ENCODE peak calls at places on chromosomes 12 and 14, in four cellular contexts. Q is activated CD4-positive, CD25-positive, alpha-beta regulatory T cell treated with anti-CD3 and anti-CD28 coated beads, Interleukin-2, amount 50 U/mL, for 72 hours; A is SHP77; T is cardiac fibroblast. N is an unnamed sample.

GRCh38 chr12:47828967-47829482 is 9.3 kb upstream of the HDAC7 start:
- DNase-seq in A (no peak), T (peak), Q (no peak), N (no peak)

GRCh38 chr14:75441731-75442130 is 13.9 kb downstream of the JDP2 start:
- DNase-seq in Q (no peak), T (no peak), A (no peak), N (no peak)

GRCh38 chr12:128079-128478 is 61.5 kb downstream of the IQSEC3 start:
- DNase-seq in Q (no peak), T (no peak), A (no peak), N (no peak)

GRCh38 chr12:93197067-93197593 is 180.6 kb upstream of the NUDT4 start:
- DNase-seq in Q (no peak), T (peak), A (no peak), N (no peak)

GRCh38 chr14:104245075-104245474 is 106.7 kb downstream of the KIF26A start:
- DNase-seq in T (no peak), A (no peak), Q (no peak), N (no peak)

GRCh38 chr14:50846171-50846880 is 15.4 kb upstream of the NIN start:
- DNase-seq in A (no peak), T (peak), Q (no peak), N (no peak)

GRCh38 chr12:24381790-24382189 is 432.3 kb upstream of the SOX5 start:
- DNase-seq in T (no peak), A (no peak), Q (no peak), N (no peak)

GRCh38 chr12:107415066-107415465 is 270.5 kb upstream of the PWP1 start:
- DNase-seq in Q (no peak), T (peak), A (no peak), N (no peak)

GRCh38 chr12:3752096-3752709 is 706 bp downstream of the CRACR2A start:
- DNase-seq in T (peak), Q (peak), A (no peak), N (no peak)